ENCODE peak calls at places on chromosomes 4 and X, in five cellular contexts. M is Ammon's horn; Q is activated CD4-positive, alpha-beta T cell treated with anti-CD3 and anti-CD28 coated beads, Interleukin-2, amount 10 ng/mL, durations not matched to agents 7 days and 5 days; X is astrocyte of the spinal cord; H is activated gamma-delta T cell treated with Interleukin-2 at 50 U/mL for 16 hours. F is an unnamed sample.

GRCh38 chrX:17459596-17459995 is 84.6 kb downstream of the NHS start:
- DNase-seq in H (no peak), X (peak; percentile 45), Q (no peak), M (no peak), F (peak; percentile 66)

GRCh38 chr4:8191136-8191747 is 7.8 kb upstream of the SH3TC1 start:
- DNase-seq in Q (no peak), M (peak; percentile 71), X (peak; percentile 64), H (no peak), F (peak; percentile 75)

GRCh38 chr4:4519296-4519898 is 22.5 kb downstream of the STX18 start:
- DNase-seq in M (no peak), Q (no peak), X (peak; percentile 40), H (no peak), F (peak; percentile 29)

GRCh38 chr4:7267829-7268228 is 75.5 kb downstream of the SORCS2 start:
- DNase-seq in H (no peak), X (no peak), M (no peak), Q (no peak), F (no peak)

GRCh38 chr4:21192367-21192766 is 492.1 kb downstream of the PACRGL start:
- DNase-seq in M (no peak), Q (no peak), H (no peak), X (no peak), F (no peak)

GRCh38 chr4:119498520-119498919 is 130.1 kb downstream of the PDE5A start:
- DNase-seq in H (no peak), M (peak; percentile 68), X (peak; percentile 85), Q (no peak), F (no peak)

GRCh38 chrX:124406294-124407013 is 60.1 kb downstream of the SH2D1A start:
- DNase-seq in Q (peak; percentile 38), M (peak; percentile 63), X (peak; percentile 48), H (peak; percentile 60), F (peak; percentile 82)

GRCh38 chr4:48742412-48742811 is 37.7 kb downstream of the FRYL start:
- DNase-seq in Q (no peak), M (no peak), X (no peak), H (no peak), F (peak; percentile 53)

GRCh38 chr4:38080061-38080531 is 119.9 kb downstream of the PTTG2 start:
- DNase-seq in Q (no peak), X (no peak), H (no peak), M (no peak), F (no peak)

GRCh38 chr4:107011312-107011711 is 24.8 kb downstream of the DKK2 start:
- DNase-seq in X (no peak), H (no peak), Q (no peak), M (no peak), F (no peak)

GRCh38 chr4:188328966-188329365 is 189.7 kb downstream of the TRIML1 start:
- DNase-seq in H (no peak), X (no peak), Q (no peak), M (no peak), F (no peak)

GRCh38 chr4:2302387-2303119 is 40.6 kb upstream of the MXD4 start:
- DNase-seq in X (no peak), M (no peak), Q (no peak), H (no peak), F (no peak)

GRCh38 chr4:97912151-97912550 is 231.1 kb downstream of the STPG2 start:
- DNase-seq in M (no peak), Q (no peak), X (no peak), H (no peak), F (no peak)

GRCh38 chr4:2809610-2810180 is 16.8 kb downstream of the SH3BP2 start:
- DNase-seq in M (no peak), X (no peak), Q (no peak), H (no peak), F (no peak)

GRCh38 chr4:141389649-141390048 is 169.0 kb downstream of the ZNF330 start:
- DNase-seq in X (peak; percentile 27), Q (no peak), M (no peak), H (no peak), F (no peak)

GRCh38 chrX:16807548-16807947 is 21.3 kb downstream of the TXLNG start:
- DNase-seq in X (peak; percentile 55), H (no peak), Q (no peak), M (no peak), F (no peak)

GRCh38 chr4:8737601-8738279 is 133.9 kb downstream of the HMX1 start:
- DNase-seq in X (no peak), H (no peak), Q (no peak), M (no peak), F (no peak)

GRCh38 chr4:149825336-149825735 is 9.7 kb upstream of the IQCM start:
- DNase-seq in Q (no peak), H (no peak), M (no peak), X (no peak), F (peak; percentile 95)

GRCh38 chrX:46398874-46399273 is 146.3 kb downstream of the ZNF674 start:
- DNase-seq in H (no peak), X (no peak), M (no peak), Q (no peak), F (no peak)

GRCh38 chr4:22410645-22411247 is 105.1 kb downstream of the ADGRA3 start:
- DNase-seq in X (peak; percentile 37), H (no peak), M (no peak), Q (no peak), F (peak; percentile 40)

GRCh38 chr4:176380352-176381157 is 60.8 kb downstream of the SPCS3 start:
- DNase-seq in M (no peak), X (no peak), H (no peak), Q (no peak), F (no peak)